ENCODE peak calls at places on chromosome 12, in seven cellular contexts. Z is SK-N-SH, I is GM12892, D is HepG2, E is K562, A is H1, G is GM12878. L is an unnamed sample.

GRCh38 chr12:6276936-6277615 is 33.4 kb upstream of the PLEKHG6 start:
- DNase-seq in Z (no peak), I (no peak), D (no peak), E (no peak), A (no peak), G (no peak), L (no peak)

GRCh38 chr12:76158518-76159321 is 74.2 kb upstream of the NAP1L1 start:
- DNase-seq in Z (peak), I (peak), D (peak), E (peak), A (peak), G (peak), L (peak)

GRCh38 chr12:91985002-91985767 is 160.5 kb downstream of the BTG1 start:
- DNase-seq in Z (no peak), I (no peak), D (no peak), E (peak), A (no peak), G (no peak), L (no peak)

GRCh38 chr12:26648584-26648983 is 184.4 kb downstream of the ITPR2 start:
- DNase-seq in Z (no peak), I (no peak), D (no peak), E (no peak), A (no peak), G (no peak), L (no peak)

GRCh38 chr12:93674386-93674785 is 2.8 kb upstream of the CRADD start:
- DNase-seq in Z (no peak), I (no peak), D (no peak), E (no peak), A (no peak), G (no peak), L (no peak)

GRCh38 chr12:124039276-124039675 is 66.3 kb downstream of the ZNF664 start:
- DNase-seq in Z (no peak), I (no peak), D (no peak), E (no peak), A (no peak), G (no peak), L (no peak)

GRCh38 chr12:112979281-112979680 is 962 bp downstream of the OAS2 start:
- DNase-seq in Z (no peak), I (no peak), D (no peak), E (no peak), A (no peak), G (peak), L (no peak)

GRCh38 chr12:8987163-8987562 is 2.2 kb upstream of the KLRG1 start:
- DNase-seq in Z (no peak), I (no peak), D (no peak), E (no peak), A (no peak), G (no peak), L (no peak)

GRCh38 chr12:2212971-2213869 is 160.4 kb downstream of the CACNA1C start:
- DNase-seq in Z (peak), I (no peak), D (no peak), E (no peak), A (no peak), G (no peak), L (no peak)

GRCh38 chr12:47212701-47213039 is 132.9 kb upstream of the AMIGO2 start:
- DNase-seq in Z (no peak), I (no peak), D (no peak), E (no peak), A (no peak), G (no peak), L (no peak)

GRCh38 chr12:120748242-120748641 is 22.6 kb downstream of the ACADS start:
- DNase-seq in Z (no peak), I (no peak), D (peak), E (no peak), A (no peak), G (no peak), L (no peak)

GRCh38 chr12:42238240-42239140 is at the start of gene YAF2:
- DNase-seq in Z (peak), I (peak), D (peak), E (peak), A (peak), G (peak), L (peak)

GRCh38 chr12:13099066-13099909 is 4.2 kb downstream of the GSG1 start:
- DNase-seq in Z (no peak), I (no peak), D (no peak), E (no peak), A (no peak), G (no peak), L (no peak)

GRCh38 chr12:43459285-43459684 is 92.7 kb downstream of the ADAMTS20 start:
- DNase-seq in Z (no peak), I (no peak), D (no peak), E (no peak), A (no peak), G (no peak), L (no peak)

GRCh38 chr12:132248439-132249157 is 80.8 kb downstream of the GALNT9 start:
- DNase-seq in Z (no peak), I (no peak), D (no peak), E (peak), A (no peak), G (no peak), L (no peak)

GRCh38 chr12:79186506-79186905 is 321.9 kb downstream of the SYT1 start:
- DNase-seq in Z (no peak), I (no peak), D (no peak), E (no peak), A (no peak), G (no peak), L (no peak)

GRCh38 chr12:11875414-11875935 is 195.3 kb upstream of the BCL2L14 start:
- DNase-seq in Z (no peak), I (no peak), D (no peak), E (no peak), A (no peak), G (no peak), L (no peak)

GRCh38 chr12:69545081-69545480 is 40.2 kb upstream of the CCT2 start:
- DNase-seq in Z (no peak), I (no peak), D (no peak), E (no peak), A (no peak), G (no peak), L (no peak)

GRCh38 chr12:2286461-2287131 is 233.8 kb downstream of the CACNA1C start:
- DNase-seq in Z (no peak), I (no peak), D (no peak), E (no peak), A (no peak), G (no peak), L (no peak)

GRCh38 chr12:94879542-94879941 is 124.0 kb downstream of the NDUFA12 start:
- DNase-seq in Z (no peak), I (no peak), D (peak), E (peak), A (no peak), G (no peak), L (no peak)

GRCh38 chr12:674272-674781 is 11.1 kb upstream of the NINJ2 start:
- DNase-seq in Z (no peak), I (no peak), D (no peak), E (peak), A (no peak), G (peak), L (no peak)

GRCh38 chr12:56242986-56243385 is 13.1 kb downstream of the SLC39A5 start:
- DNase-seq in Z (no peak), I (no peak), D (no peak), E (no peak), A (no peak), G (no peak), L (no peak)

GRCh38 chr12:98594050-98594853 is 766 bp downstream of the SLC25A3 start:
- DNase-seq in Z (peak), I (no peak), D (no peak), E (peak), A (peak), G (no peak), L (no peak)

GRCh38 chr12:109557200-109557599 is 16.1 kb downstream of the MMAB start:
- DNase-seq in Z (no peak), I (no peak), D (no peak), E (no peak), A (no peak), G (no peak), L (no peak)

GRCh38 chr12:17661250-17661649 is 428.7 kb downstream of the RERGL start:
- DNase-seq in Z (no peak), I (no peak), D (no peak), E (no peak), A (no peak), G (no peak), L (no peak)

GRCh38 chr12:96720363-96720705 is 186.7 kb upstream of the NEDD1 start:
- DNase-seq in Z (no peak), I (peak), D (no peak), E (no peak), A (no peak), G (no peak), L (peak)

GRCh38 chr12:32265920-32266319 is 133.4 kb upstream of the FGD4 start:
- DNase-seq in Z (no peak), I (no peak), D (no peak), E (no peak), A (no peak), G (no peak), L (no peak)

GRCh38 chr12:55780695-55781094 is 36.8 kb downstream of the SARNP start:
- DNase-seq in Z (no peak), I (no peak), D (no peak), E (no peak), A (no peak), G (no peak), L (no peak)

GRCh38 chr12:30643366-30643765 is 52.3 kb downstream of the IPO8 start:
- DNase-seq in Z (no peak), I (no peak), D (no peak), E (no peak), A (no peak), G (no peak), L (no peak)

GRCh38 chr12:132881853-132882252 is 5.6 kb downstream of the CHFR start:
- DNase-seq in Z (no peak), I (no peak), D (no peak), E (no peak), A (no peak), G (no peak), L (no peak)

GRCh38 chr12:94263011-94263786 is 114.8 kb downstream of the PLXNC1 start:
- DNase-seq in Z (no peak), I (no peak), D (no peak), E (peak), A (no peak), G (peak), L (no peak)

GRCh38 chr12:104501641-104502040 is 44.9 kb downstream of the CHST11 start:
- DNase-seq in Z (no peak), I (no peak), D (no peak), E (no peak), A (no peak), G (no peak), L (no peak)
- TF ChIP-seq TAF1 in Z (no peak), I (no peak), D (no peak), E (no peak), A (no peak), G (no peak), L (no peak)

GRCh38 chr12:68435238-68435637 is 103.1 kb upstream of the MDM1 start:
- DNase-seq in Z (no peak), I (no peak), D (no peak), E (no peak), A (no peak), G (no peak), L (no peak)

GRCh38 chr12:68434391-68435007 is 102.3 kb upstream of the MDM1 start:
- DNase-seq in Z (no peak), I (no peak), D (no peak), E (no peak), A (no peak), G (no peak), L (no peak)

GRCh38 chr12:68439368-68440045 is 107.3 kb upstream of the MDM1 start:
- DNase-seq in Z (no peak), I (no peak), D (no peak), E (no peak), A (no peak), G (no peak), L (no peak)

GRCh38 chr12:68432622-68433021 is 100.5 kb upstream of the MDM1 start:
- DNase-seq in Z (no peak), I (no peak), D (no peak), E (no peak), A (no peak), G (no peak), L (no peak)

DNA sequence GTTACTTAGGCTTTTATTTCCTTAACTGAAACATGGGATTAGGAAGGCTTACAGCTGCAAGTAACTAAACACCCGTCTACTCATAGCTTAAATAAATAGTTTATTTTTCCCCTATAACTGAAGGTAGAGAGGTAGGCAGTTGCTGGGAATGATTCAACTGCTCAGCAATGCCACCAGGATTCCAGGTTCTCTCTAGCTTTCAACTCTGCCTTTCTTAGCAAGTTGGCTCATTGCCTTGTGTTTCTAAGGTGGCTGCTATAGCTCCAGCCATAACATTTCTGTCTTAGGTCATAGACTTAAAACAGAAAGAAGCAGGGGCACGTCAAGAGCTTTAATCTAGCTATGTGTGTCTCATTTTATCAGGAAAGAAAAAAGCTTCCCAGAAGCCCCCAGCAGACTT is 103.7 kb upstream of the MDM1 start:
- DNase-seq in Z (no peak), I (no peak), D (no peak), E (no peak), A (no peak), G (no peak), L (no peak)
- TF ChIP-seq TAF1 in Z (no peak), I (no peak), D (no peak), E (no peak), A (no peak), G (no peak), L (no peak)

GRCh38 chr12:27861428-27862167 is 81.6 kb upstream of the MANSC4 start:
- DNase-seq in Z (no peak), I (no peak), D (no peak), E (no peak), A (no peak), G (peak), L (no peak)
- TF ChIP-seq TAF1 in Z (no peak), I (no peak), D (no peak), E (no peak), A (no peak), G (no peak), L (no peak)

DNA sequence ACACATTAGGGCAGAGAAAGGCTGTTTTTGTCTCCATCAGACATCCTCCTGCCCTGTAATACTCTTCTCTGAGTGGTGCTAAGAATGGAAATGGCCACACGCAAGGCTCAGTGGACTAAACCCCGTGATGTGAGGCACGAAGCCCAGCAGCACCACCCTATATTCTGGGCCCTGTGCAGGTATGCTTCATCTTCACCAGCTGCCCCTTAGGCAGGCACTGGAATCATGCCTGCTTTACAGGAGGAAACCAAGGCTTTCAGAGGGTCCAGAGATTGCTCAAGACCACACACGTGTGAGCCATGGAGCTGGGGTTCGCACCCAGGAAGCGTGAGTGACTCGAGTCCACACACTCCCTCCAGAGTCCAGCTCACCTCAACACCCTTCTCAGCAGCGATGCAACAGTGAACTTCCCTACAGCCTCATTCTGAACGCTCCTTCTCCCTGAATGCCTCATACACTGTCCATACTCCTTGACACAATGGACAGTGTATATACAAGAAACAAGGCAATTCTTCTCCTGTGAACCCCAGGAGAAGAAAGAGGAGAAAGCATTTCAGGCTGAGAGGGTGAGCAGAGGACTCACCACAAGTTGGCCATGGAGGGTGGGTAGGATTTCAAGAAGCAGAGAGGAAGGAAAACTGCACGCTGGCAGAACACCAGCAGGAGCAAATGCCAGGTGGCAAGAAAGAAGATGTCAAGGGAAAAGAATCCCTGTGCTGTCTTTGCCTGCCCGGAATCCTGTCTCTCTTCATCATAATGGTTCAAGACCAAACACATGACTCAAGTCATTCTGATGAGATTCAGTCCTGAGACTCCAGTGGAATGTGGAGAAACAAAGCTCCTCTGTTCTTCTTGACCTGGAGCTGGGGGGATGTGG is 39.1 kb downstream of the NT5DC3 start:
- DNase-seq in Z (no peak), I (no peak), D (peak), E (no peak), A (no peak), G (no peak), L (no peak)
- TF ChIP-seq TAF1 in Z (no peak), I (no peak), D (no peak), E (no peak), A (no peak), G (no peak), L (no peak)

DNA sequence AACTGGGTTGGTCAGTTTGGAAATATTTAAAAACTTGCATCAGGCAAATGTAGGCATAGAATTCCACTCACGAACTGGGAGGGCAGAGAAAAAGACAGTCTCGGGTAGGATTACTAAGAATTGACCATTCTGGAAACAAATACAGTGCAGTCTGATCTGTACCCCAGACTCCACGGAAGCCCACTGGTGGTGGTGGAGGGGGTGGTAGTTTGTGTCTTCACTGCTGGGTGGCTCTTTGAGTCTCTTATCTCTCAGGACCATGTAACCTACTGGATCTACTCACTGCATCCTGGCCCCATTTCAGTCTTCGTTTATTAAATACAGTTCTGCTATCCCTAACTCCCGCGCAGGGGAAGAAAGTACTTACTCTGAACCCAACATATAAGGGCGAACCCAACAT is 1.8 kb downstream of the SLC2A3 start:
- DNase-seq in Z (no peak), I (no peak), D (no peak), E (peak), A (no peak), G (no peak), L (no peak)
- TF ChIP-seq TAF1 in Z (no peak), I (no peak), D (no peak), E (no peak), A (no peak), G (no peak), L (no peak)

DNA sequence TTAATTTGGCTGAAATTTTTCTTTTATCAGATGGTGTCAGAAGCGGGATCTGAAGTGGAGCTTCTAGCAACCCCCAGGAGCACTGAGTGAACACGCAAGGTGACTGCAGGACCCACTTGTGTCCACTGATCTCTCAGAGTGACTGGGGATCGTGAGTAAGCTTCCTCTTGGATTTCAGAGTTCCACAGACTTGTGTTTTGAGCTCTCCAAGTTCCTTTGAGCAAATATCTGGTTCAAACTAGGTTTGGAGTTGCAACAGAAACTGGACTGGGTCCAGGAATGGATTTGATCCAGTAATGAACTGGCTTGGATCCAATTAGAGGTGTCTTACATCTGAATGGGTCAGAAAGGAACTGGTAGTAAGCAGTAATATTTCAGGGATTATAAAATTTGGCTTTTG is 24.7 kb upstream of the B4GALNT1 start:
- DNase-seq in Z (no peak), I (no peak), D (no peak), E (no peak), A (no peak), G (no peak), L (no peak)
- TF ChIP-seq TAF1 in Z (no peak), I (no peak), D (no peak), E (no peak), A (no peak), G (no peak), L (no peak)

GRCh38 chr12:102634216-102634615 is 153.9 kb upstream of the IGF1 start:
- DNase-seq in Z (no peak), I (no peak), D (no peak), E (no peak), A (no peak), G (no peak), L (no peak)
- TF ChIP-seq TAF1 in Z (no peak), I (no peak), D (no peak), E (no peak), A (no peak), G (no peak), L (no peak)

GRCh38 chr12:3896851-3897351 is 23.7 kb upstream of the PARP11 start:
- DNase-seq in Z (no peak), I (no peak), D (no peak), E (no peak), A (no peak), G (no peak), L (no peak)
- TF ChIP-seq TAF1 in Z (no peak), I (no peak), D (no peak), E (no peak), A (no peak), G (no peak), L (no peak)

L was measured in GM12891.